ENCODE peak calls at places on chromosome X, in six cellular contexts. Z is adrenal gland; W is prostate gland; S is CD8-positive, alpha-beta memory T cell; D is endodermal cell; Y is transverse colon. T is an unnamed sample.

GRCh38 chrX:40201486-40201885 is 103.7 kb upstream of the BCOR start:
- DNase-seq in Z (no peak), W (no peak), S (no peak), D (no peak), Y (no peak), T (no peak)

GRCh38 chrX:115318139-115318538 is 28.6 kb downstream of the LUZP4 start:
- DNase-seq in Z (no peak), W (no peak), S (no peak), D (no peak), Y (no peak), T (no peak)

GRCh38 chrX:23317799-23318724 is 16.6 kb upstream of the PTCHD1 start:
- DNase-seq in Z (no peak), W (no peak), S (peak; percentile 4), D (peak; percentile 88), Y (peak; percentile 12), T (no peak)

GRCh38 chrX:37871626-37872302 is 24.4 kb upstream of the DYNLT3 start:
- DNase-seq in Z (peak; percentile 35), W (no peak), S (no peak), D (no peak), Y (no peak), T (peak; percentile 30)

GRCh38 chrX:141662781-141663180 is 35.8 kb downstream of the SPANXD start:
- DNase-seq in Z (no peak), W (no peak), S (no peak), D (no peak), Y (no peak), T (no peak)

GRCh38 chrX:136574548-136574947 is 42.5 kb downstream of the VGLL1 start:
- DNase-seq in Z (no peak), W (no peak), S (no peak), D (no peak), Y (no peak), T (no peak)

GRCh38 chrX:36160056-36160455 is 240.5 kb downstream of the CFAP47 start:
- DNase-seq in Z (no peak), W (no peak), S (no peak), D (no peak), Y (no peak), T (no peak)

GRCh38 chrX:40174594-40175415 is 77.0 kb upstream of the BCOR start:
- DNase-seq in Z (peak; percentile 54), W (no peak), S (peak; percentile 28), D (peak; percentile 59), Y (peak; percentile 57), T (no peak)

GRCh38 chrX:153522259-153522658 is 4.8 kb downstream of the ATP2B3 start:
- DNase-seq in Z (no peak), W (no peak), S (no peak), D (no peak), Y (no peak), T (no peak)

GRCh38 chrX:84259868-84260267 is 71.9 kb upstream of the RPS6KA6 start:
- DNase-seq in Z (no peak), W (no peak), S (no peak), D (no peak), Y (no peak), T (no peak)

GRCh38 chrX:333611-334311 is 15.2 kb upstream of the GTPBP6 start:
- DNase-seq in Z (no peak), W (no peak), S (no peak), D (no peak), Y (no peak), T (no peak)

GRCh38 chrX:110210417-110211139 is 107.3 kb downstream of the AMMECR1 start:
- DNase-seq in Z (no peak), W (no peak), S (no peak), D (no peak), Y (no peak), T (no peak)

GRCh38 chrX:38138157-38138556 is 82.5 kb downstream of the SRPX start:
- DNase-seq in Z (no peak), W (no peak), S (no peak), D (peak; percentile 53), Y (no peak), T (no peak)

GRCh38 chrX:22699591-22700091 is 300.1 kb upstream of the DDX53 start:
- DNase-seq in Z (no peak), W (peak; percentile 3), S (no peak), D (no peak), Y (no peak), T (peak; percentile 26)

GRCh38 chrX:40132751-40133150 is 35.0 kb upstream of the BCOR start:
- DNase-seq in Z (peak; percentile 86), W (no peak), S (no peak), D (no peak), Y (peak; percentile 60), T (peak; percentile 85)

GRCh38 chrX:100980608-100981497 is 11.3 kb downstream of the ARL13A start:
- DNase-seq in Z (peak; percentile 75), W (no peak), S (no peak), D (no peak), Y (no peak), T (peak; percentile 90)

GRCh38 chrX:100658936-100659335 is 14.9 kb downstream of the SRPX2 start:
- DNase-seq in Z (no peak), W (peak; percentile 33), S (no peak), D (no peak), Y (no peak), T (no peak)

DNA sequence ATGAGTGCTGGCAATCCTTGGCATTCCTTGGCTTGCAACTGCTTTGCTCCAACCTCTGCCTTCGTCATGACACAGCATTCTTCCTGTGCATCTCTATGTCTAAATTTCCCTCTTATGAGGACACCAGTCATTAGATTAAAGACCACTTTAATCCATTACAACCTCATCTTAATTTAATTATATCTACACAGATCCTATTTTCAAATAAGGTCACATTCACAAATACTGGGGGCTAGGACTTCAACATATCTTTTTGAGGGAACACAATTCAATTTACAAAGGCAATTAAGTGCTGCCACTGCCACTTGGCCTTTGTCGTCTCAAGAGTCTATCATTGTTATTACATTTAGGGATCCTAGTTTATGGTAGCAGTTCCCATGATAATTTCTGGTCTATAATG is 163.7 kb upstream of the PPP1R2C start:
- DNase-seq in Z (no peak), W (no peak), S (no peak), D (no peak), Y (no peak), T (no peak)
- H3K4me1 ChIP-seq in Z (no peaks in the 10 kb centered on the region), W (no peaks in the 10 kb centered on the region), S (peaks cover 79% of the 10 kb centered on the region), D (no peaks in the 10 kb centered on the region), Y (no peaks in the 10 kb centered on the region), T (no peaks in the 10 kb centered on the region)

GRCh38 chrX:49116076-49116475 is 7.5 kb downstream of the GPKOW start:
- DNase-seq in Z (no peak), W (no peak), S (no peak), D (no peak), Y (no peak), T (no peak)

GRCh38 chrX:49122499-49122898 is 1.0 kb downstream of the GPKOW start:
- DNase-seq in Z (no peak), W (no peak), S (no peak), D (no peak), Y (no peak), T (no peak)

GRCh38 chrX:49111846-49112245 is 11.7 kb downstream of the GPKOW start:
- DNase-seq in Z (no peak), W (no peak), S (no peak), D (no peak), Y (no peak), T (no peak)

GRCh38 chrX:49120104-49120503 is 3.4 kb downstream of the GPKOW start:
- DNase-seq in Z (no peak), W (no peak), S (no peak), D (no peak), Y (no peak), T (no peak)

GRCh38 chrX:49117597-49117996 is 5.9 kb downstream of the GPKOW start:
- DNase-seq in Z (no peak), W (no peak), S (no peak), D (no peak), Y (no peak), T (no peak)
- H3K36me3 ChIP-seq in Z (peaks cover 30% of the 10 kb centered on the region), W (no peaks in the 10 kb centered on the region), S (peaks cover 3% of the 10 kb centered on the region), D (peaks cover 12% of the 10 kb centered on the region), Y (no peaks in the 10 kb centered on the region), T (no peaks in the 10 kb centered on the region)

GRCh38 chrX:148542481-148543255 is 42.3 kb downstream of the AFF2 start:
- DNase-seq in Z (no peak), W (no peak), S (no peak), D (no peak), Y (no peak), T (no peak)
- H3K4me3 ChIP-seq in Z (no peak overlapping the region), W (no peak overlapping the region), S (no peak overlapping the region), D (no peak overlapping the region), Y (no peak overlapping the region), T (no peak overlapping the region)

DNA sequence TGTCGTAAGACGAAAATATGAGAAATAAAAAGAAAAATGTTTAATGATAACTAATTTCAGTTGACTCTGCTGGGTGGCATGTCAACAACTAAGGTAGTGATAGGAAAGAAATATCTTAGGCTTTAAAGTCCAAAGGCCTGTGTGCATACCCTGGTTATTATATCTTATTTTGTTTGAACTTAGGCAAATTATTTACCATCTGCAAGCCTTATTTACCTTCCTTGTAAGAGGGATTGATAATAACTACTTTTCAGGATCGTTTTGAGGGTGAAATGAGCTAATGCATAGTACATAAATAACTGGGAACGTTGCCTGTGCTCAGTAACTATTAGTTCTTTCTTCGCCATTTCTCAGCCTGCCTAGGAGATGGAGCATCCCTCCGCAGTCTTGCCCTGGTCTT is 41.6 kb upstream of the TAB3 start:
- DNase-seq in Z (no peak), W (no peak), S (no peak), D (no peak), Y (no peak), T (no peak)
- H3K4me1 ChIP-seq in Z (no peaks in the 10 kb centered on the region), W (no peaks in the 10 kb centered on the region), S (no peaks in the 10 kb centered on the region), D (no peaks in the 10 kb centered on the region), Y (no peaks in the 10 kb centered on the region), T (no peaks in the 10 kb centered on the region)

GRCh38 chrX:12814434-12814833 is 23.2 kb downstream of the PRPS2 start:
- DNase-seq in Z (no peak), W (peak; percentile 13), S (peak; percentile 18), D (peak; percentile 80), Y (peak; percentile 41), T (no peak)

DNA sequence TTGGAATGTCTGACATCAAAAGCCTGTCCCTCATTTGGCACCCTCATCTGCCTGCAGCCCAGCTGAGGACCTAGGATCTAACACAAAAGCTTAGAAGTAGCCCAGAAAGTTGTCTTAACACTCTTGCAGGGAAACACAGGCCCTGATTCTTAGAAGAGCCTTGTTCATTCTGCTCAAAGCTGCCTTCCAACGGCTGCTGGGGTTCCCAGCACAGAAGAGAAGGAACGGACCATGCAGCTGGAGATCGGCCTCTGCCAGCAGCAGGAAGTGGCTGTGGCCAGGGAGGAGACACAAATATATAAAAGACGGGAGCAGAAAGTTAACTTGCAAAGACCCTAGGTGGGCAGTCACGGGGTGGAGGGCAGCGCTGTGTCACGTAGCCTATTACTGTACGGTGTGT is 20.4 kb downstream of the PRPS2 start:
- DNase-seq in Z (no peak), W (no peak), S (no peak), D (no peak), Y (no peak), T (no peak)
- H3K36me3 ChIP-seq in Z (no peaks in the 10 kb centered on the region), W (no peaks in the 10 kb centered on the region), S (no peaks in the 10 kb centered on the region), D (no peaks in the 10 kb centered on the region), Y (no peaks in the 10 kb centered on the region), T (peaks cover 3% of the 10 kb centered on the region)

DNA sequence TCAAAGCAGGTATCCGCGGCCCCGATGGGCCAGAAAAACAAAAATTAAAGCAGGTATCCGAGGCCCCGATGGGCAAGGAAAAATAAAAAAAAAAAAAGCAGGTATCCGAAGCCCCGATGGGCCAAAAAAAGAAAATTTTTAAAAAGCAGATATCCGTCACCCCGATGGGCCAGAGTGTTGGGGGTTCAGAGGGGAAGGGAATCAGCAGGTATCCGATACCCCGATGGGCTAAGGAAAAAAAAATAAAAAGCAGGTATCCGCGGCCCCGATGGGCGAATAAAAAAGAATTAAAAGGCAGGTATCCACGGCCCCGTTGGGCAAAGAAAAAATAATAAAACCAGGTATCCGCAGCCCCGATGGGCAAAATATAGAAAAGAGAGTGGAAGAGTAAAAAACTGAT is 289.0 kb downstream of the CHIC1 start:
- DNase-seq in Z (no peak), W (no peak), S (no peak), D (no peak), Y (no peak), T (no peak)
- H3K4me3 ChIP-seq in Z (no peak overlapping the region), W (no peak overlapping the region), S (no peak overlapping the region), D (no peak overlapping the region), Y (peak overlapping the region; percentile 43), T (no peak overlapping the region)

T was measured in tibial artery.